ENCODE peak calls at places on chromosomes 12 and 14, in six cellular contexts. N is H9, S is PC-3, I is H1, C is HepG2, A is IMR-90. X is an unnamed sample.
A peak's percentile ranks its signal among the peaks of the same experiment; 100 is the strongest.

GRCh38 chr12:45789025-45789424 is 59.5 kb downstream of the ARID2 start:
- DNase-seq in N (no peak), S (no peak), I (no peak), C (no peak), A (peak; percentile 11), X (no peak)

GRCh38 chr12:90618606-90619005 is 336.4 kb downstream of the CCER1 start:
- DNase-seq in N (no peak), S (peak; percentile 46), I (no peak), C (no peak), A (peak; percentile 16), X (no peak)

GRCh38 chr12:119809023-119809422 is 68.1 kb downstream of the CIT start:
- DNase-seq in N (no peak), S (no peak), I (no peak), C (no peak), A (no peak), X (no peak)

GRCh38 chr12:125079943-125080645 is 14.9 kb downstream of the AACS start:
- DNase-seq in N (no peak), S (no peak), I (no peak), C (no peak), A (no peak), X (peak; percentile 45)

GRCh38 chr12:101783838-101784237 is 44.6 kb upstream of the SYCP3 start:
- DNase-seq in N (no peak), S (no peak), I (no peak), C (no peak), A (no peak), X (no peak)

GRCh38 chr12:14849664-14850063 is 6.3 kb upstream of the ART4 start:
- DNase-seq in N (no peak), S (peak; percentile 9), I (no peak), C (no peak), A (peak; percentile 36), X (peak; percentile 30)

GRCh38 chr14:70018713-70019201 is 139.5 kb downstream of the SMOC1 start:
- DNase-seq in N (no peak), S (no peak), I (no peak), C (no peak), A (peak; percentile 47), X (peak; percentile 74)

GRCh38 chr12:55675671-55676070 is 32.0 kb downstream of the ITGA7 start:
- DNase-seq in N (no peak), S (no peak), I (no peak), C (no peak), A (no peak), X (no peak)

GRCh38 chr14:79971330-79971729 is 240.0 kb downstream of the DIO2 start:
- DNase-seq in N (no peak), S (peak; percentile 72), I (no peak), C (no peak), A (peak; percentile 87), X (peak; percentile 66)

GRCh38 chr12:64109706-64110105 is 112.4 kb downstream of the KICS2 start:
- DNase-seq in N (no peak), S (no peak), I (no peak), C (no peak), A (peak; percentile 44), X (peak; percentile 21)

GRCh38 chr12:25501565-25501964 is 51.5 kb downstream of the LMNTD1 start:
- DNase-seq in N (no peak), S (peak; percentile 77), I (no peak), C (no peak), A (peak; percentile 33), X (no peak)

DNA sequence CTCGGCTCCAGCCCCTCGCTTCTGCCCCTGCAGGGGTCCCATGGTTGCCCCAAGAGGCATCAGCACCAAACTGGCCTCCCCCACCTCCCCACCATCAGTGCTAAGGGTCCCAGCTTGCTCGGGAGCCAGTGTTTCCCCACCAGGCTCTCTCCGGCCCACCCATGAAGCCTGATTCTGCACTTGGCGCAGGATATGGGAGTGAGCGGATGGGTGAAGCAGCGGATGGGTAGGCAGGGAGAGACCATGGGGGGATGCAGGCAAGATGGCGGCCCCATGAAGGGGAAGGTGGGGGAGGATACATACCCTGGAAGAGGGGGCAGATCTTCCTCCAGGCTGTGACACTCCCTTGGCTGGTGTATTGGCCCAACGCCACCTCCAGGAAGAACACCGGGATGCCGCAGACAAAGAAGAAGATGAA is 9.7 kb downstream of the SLC6A12 start:
- DNase-seq in N (no peak), S (no peak), I (no peak), C (no peak), A (no peak), X (no peak)
- H2AFZ ChIP-seq in N (no peak overlapping the region), S (no peak overlapping the region), I (peak overlapping the region; percentile 61), C (no peak overlapping the region), A (no peak overlapping the region), X (no peak overlapping the region)

GRCh38 chr12:118373628-118374027 is 921 bp upstream of the TAOK3 start:
- DNase-seq in N (no peak), S (no peak), I (no peak), C (peak; percentile 38), A (no peak), X (no peak)
- H2AFZ ChIP-seq in N (no peak overlapping the region), S (peak overlapping the region; percentile 57), I (no peak overlapping the region), C (no peak overlapping the region), A (no peak overlapping the region), X (no peak overlapping the region)

DNA sequence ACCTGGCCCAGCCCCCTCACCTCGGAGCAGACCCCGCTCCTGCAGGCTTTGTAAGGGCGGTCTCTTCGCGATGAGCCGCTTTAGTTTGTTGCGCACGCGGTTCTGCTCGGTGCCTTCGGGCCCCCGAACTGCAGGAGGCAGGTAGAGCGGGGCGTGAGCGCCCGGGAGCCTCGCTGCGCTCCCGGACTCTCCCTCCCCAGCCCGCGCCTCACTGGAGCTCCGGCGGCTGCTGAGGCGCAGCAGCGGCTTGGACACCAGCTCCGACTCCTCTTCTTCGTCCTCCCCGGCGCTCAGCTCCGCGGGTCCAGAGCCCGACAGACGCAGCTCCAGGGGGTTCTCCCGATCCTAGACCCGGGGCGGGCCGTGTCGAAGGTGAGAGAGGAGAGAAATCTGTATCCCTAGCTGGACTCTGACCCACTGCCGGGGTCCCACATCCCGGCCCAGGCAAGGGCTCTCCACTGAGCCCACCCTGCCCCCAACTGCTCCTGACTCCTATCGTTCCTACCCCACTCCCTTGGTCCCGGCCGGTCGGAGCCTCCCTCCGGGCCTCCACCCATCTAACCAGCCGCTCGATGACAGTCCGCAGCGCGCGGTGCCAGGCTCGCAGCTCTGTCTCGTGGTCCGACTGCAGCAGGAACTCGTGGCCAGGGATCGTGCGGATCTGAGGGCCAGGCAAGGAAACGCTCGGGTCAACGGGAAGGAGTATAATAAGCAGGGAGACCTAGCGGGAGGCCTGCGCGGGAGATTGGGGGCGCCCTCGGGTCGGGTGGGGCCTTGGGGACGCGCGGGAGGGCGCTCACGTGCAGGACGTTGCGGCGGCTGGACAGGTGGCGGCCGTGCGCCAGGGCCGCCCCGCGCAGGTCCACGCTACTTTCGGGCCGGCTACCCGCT is 4.2 kb downstream of the ARHGAP9 start:
- DNase-seq in N (peak; percentile 63), S (no peak), I (peak; percentile 67), C (no peak), A (no peak), X (no peak)
- H2AFZ ChIP-seq in N (no peak overlapping the region), S (peak overlapping the region; percentile 46), I (peak overlapping the region; percentile 65), C (no peak overlapping the region), A (peak overlapping the region; percentile 77), X (no peak overlapping the region)

DNA sequence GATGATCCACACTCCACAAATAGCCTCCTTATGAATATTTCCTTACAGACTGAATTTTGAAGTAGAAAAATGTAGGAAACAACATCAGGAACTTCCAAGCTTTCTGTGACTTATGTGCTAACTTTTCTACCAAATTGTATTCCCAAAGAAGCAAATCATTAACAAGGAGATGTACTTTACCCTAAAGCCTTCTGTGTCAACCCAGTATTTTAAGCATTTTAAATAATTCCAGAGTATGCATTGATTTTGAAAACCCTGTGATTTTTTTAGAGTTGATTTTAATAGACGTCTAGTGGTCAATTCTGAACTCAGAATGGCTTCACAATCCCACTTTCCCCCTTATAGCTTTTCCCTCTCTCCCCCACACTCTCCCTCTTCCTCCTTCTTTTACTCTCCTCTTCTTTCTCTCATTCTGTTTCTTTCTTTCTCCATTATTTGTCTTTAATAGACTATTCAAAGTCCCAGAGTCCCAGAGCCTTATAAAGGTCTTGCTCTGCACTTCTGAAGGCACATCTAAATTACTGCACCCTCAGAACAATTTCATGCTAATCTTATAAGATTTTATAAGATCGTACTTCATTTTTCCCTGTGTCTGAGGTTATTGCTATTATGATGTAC is 10.1 kb upstream of the MYF6 start:
- DNase-seq in N (no peak), S (no peak), I (no peak), C (no peak), A (no peak), X (no peak)
- H2AFZ ChIP-seq in N (no peak overlapping the region), S (no peak overlapping the region), I (no peak overlapping the region), C (no peak overlapping the region), A (no peak overlapping the region), X (no peak overlapping the region)

GRCh38 chr14:81220767-81221578 is at the start of gene GTF2A1:
- DNase-seq in N (peak; percentile 97), S (peak; percentile 95), I (peak; percentile 94), C (peak; percentile 88), A (peak; percentile 96), X (peak; percentile 95)

GRCh38 chr14:81221579-81222102 is 882 bp upstream of the GTF2A1 start:
- DNase-seq in N (no peak), S (no peak), I (no peak), C (no peak), A (peak; percentile 5), X (no peak)

GRCh38 chr14:81219210-81219820 is 1.4 kb downstream of the GTF2A1 start:
- DNase-seq in N (peak; percentile 92), S (peak; percentile 97), I (peak; percentile 90), C (peak; percentile 97), A (peak; percentile 98), X (peak; percentile 97)

GRCh38 chr14:81220488-81220766 is 332 bp downstream of the GTF2A1 start:
- DNase-seq in N (no peak), S (no peak), I (no peak), C (no peak), A (no peak), X (no peak)

GRCh38 chr14:81219821-81220487 is 805 bp downstream of the GTF2A1 start:
- DNase-seq in N (no peak), S (peak; percentile 24), I (peak; percentile 51), C (peak; percentile 6), A (peak; percentile 7), X (no peak)
- H2AFZ ChIP-seq in N (no peak overlapping the region), S (peak overlapping the region; percentile 74), I (no peak overlapping the region), C (no peak overlapping the region), A (peak overlapping the region; percentile 79), X (no peak overlapping the region)

DNA sequence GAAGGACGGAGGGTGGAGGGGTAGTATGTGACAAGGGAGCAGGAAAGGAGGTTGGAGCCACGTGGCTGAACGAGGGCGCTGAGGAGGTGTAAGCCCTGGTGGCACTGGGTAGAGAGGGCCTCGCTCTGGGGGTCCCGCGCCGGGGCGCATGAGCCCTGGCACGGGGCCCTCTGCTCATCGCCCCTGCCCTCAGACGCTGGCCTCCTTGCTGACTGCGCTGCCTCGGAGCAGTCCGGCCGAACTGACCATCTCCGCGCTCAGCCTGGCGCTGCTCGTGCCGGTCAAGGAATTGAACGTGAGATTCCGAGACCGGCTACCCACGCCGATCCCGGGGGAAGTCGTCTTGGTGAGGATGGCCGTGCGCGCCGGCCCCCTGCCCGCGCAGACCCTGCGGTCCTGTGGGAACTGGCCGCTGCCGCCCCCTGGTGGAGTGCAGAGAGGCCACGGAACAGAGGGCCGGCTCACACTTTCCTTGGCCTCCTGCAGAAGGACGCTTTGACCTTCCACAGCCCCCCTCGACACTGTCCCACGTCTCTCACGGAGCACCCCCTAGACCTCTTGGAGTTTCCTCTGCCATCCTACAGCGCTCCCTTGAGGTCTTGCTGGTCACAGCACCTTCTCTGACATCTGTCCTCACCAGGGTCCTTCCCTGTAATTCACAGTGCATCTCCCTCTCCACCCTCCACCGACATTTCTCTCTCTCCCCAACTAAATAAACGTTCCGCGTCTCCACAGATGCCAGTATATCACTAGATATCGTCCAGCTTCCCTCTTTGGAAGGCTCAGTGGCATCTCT is 10.5 kb downstream of the ARHGEF25 start:
- DNase-seq in N (peak; percentile 76), S (peak; percentile 44), I (peak; percentile 87), C (no peak), A (peak; percentile 11), X (no peak)
- H2AFZ ChIP-seq in N (no peak overlapping the region), S (peak overlapping the region; percentile 52), I (no peak overlapping the region), C (no peak overlapping the region), A (peak overlapping the region; percentile 88), X (peak overlapping the region; percentile 26)

GRCh38 chr12:92721130-92721529 is 18.3 kb downstream of the PLEKHG7 start:
- DNase-seq in N (no peak), S (no peak), I (no peak), C (no peak), A (peak; percentile 33), X (no peak)
- H2AFZ ChIP-seq in N (no peak overlapping the region), S (no peak overlapping the region), I (peak overlapping the region; percentile 18), C (no peak overlapping the region), A (no peak overlapping the region), X (no peak overlapping the region)

X was measured in fibroblast of lung.